ENCODE peak calls at places on chromosomes 11 and 22, in four cellular contexts. O is A549, T is SK-N-SH, N is HCT116. B is an unnamed sample.

GRCh38 chr11:124740277-124740882 is 638 bp downstream of the NRGN start:
- DNase-seq in O (peak), T (peak), N (no peak), B (peak)

GRCh38 chr22:49787861-49788260 is 39.8 kb downstream of the BRD1 start:
- DNase-seq in O (no peak), T (no peak), N (no peak), B (no peak)

GRCh38 chr11:32704261-32704660 is 90.2 kb downstream of the CCDC73 start:
- DNase-seq in O (no peak), T (no peak), N (no peak), B (no peak)

GRCh38 chr11:97794876-97795275 is 1225.9 kb upstream of the CNTN5 start:
- DNase-seq in O (no peak), T (no peak), N (no peak), B (no peak)

GRCh38 chr11:112620621-112621394 is 340.4 kb upstream of the NCAM1 start:
- DNase-seq in O (no peak), T (no peak), N (peak), B (no peak)

GRCh38 chr11:44906641-44907040 is 44.0 kb downstream of the TP53I11 start:
- DNase-seq in O (no peak), T (no peak), N (no peak), B (no peak)

GRCh38 chr11:80023416-80023815 is 582.6 kb upstream of the TENM4 start:
- DNase-seq in O (no peak), T (no peak), N (no peak), B (no peak)

GRCh38 chr11:114762437-114762836 is 84.1 kb downstream of the NXPE2 start:
- DNase-seq in O (peak), T (peak), N (no peak), B (peak)

GRCh38 chr22:25383892-25384291 is 164.5 kb downstream of the CRYBB2 start:
- DNase-seq in O (no peak), T (no peak), N (no peak), B (no peak)

GRCh38 chr22:41613456-41613855 is 7.4 kb downstream of the DESI1 start:
- DNase-seq in O (no peak), T (no peak), N (no peak), B (no peak)

GRCh38 chr22:37384691-37385090 is 42.6 kb downstream of the ELFN2 start:
- DNase-seq in O (no peak), T (no peak), N (no peak), B (no peak)

GRCh38 chr22:47129902-47130301 is 367.5 kb downstream of the TBC1D22A start:
- DNase-seq in O (no peak), T (no peak), N (peak), B (no peak)

GRCh38 chr11:109208116-109208515 is 213.9 kb upstream of the C11orf87 start:
- DNase-seq in O (no peak), T (no peak), N (no peak), B (no peak)

GRCh38 chr11:43806976-43807375 is 73.7 kb upstream of the ALKBH3 start:
- DNase-seq in O (no peak), T (no peak), N (no peak), B (no peak)

GRCh38 chr22:42830161-42830560 is 26.9 kb downstream of the ARFGAP3 start:
- DNase-seq in O (no peak), T (no peak), N (no peak), B (no peak)

GRCh38 chr22:19648419-19648929 is 65.8 kb upstream of the SEPTIN5 start:
- DNase-seq in O (no peak), T (no peak), N (peak), B (no peak)

GRCh38 chr22:36921309-36922096 is 8.1 kb downstream of the CSF2RB start:
- DNase-seq in O (no peak), T (no peak), N (no peak), B (peak)

GRCh38 chr11:7020183-7020917 is at the start of the genes NLRP14 and ZNF214:
- DNase-seq in O (peak), T (peak), N (peak), B (no peak)

GRCh38 chr22:31488988-31489617 is 539 bp downstream of the EIF4ENIF1 start:
- DNase-seq in O (no peak), T (peak), N (no peak), B (no peak)

GRCh38 chr11:14537134-14537599 is 17.0 kb upstream of the PSMA1 start:
- DNase-seq in O (peak), T (peak), N (no peak), B (peak)

GRCh38 chr11:10514713-10515112 is 26.3 kb downstream of the RNF141 start:
- DNase-seq in O (no peak), T (no peak), N (no peak), B (no peak)

GRCh38 chr11:112881461-112881860 is 79.8 kb upstream of the NCAM1 start:
- DNase-seq in O (peak), T (peak), N (no peak), B (no peak)

DNA sequence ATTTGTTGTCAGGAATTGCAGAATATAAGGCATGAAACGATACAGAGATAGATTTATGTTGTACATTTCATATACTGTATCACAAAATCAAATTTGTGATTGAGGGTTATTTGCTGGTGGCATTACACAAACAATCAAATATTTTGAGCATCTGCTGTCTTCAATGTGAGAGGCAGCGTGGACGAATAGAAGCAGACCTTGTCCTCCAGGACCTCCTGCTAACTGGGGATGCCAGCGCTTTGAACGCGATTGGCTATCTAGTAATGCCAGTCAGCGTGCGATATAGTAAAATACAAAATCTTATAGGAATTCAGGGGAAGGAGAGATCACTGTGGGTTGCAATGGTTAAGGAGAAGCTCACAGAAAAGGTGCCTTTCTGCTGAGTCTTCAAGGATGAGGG is 631 bp upstream of the SNX19 start:
- DNase-seq in O (no peak), T (peak), N (no peak), B (no peak)
- H3K4me3 ChIP-seq in O (peak), T (peak), N (peak), B (peak)

GRCh38 chr11:25961539-25961938 is 370.4 kb upstream of the ANO3 start:
- DNase-seq in O (no peak), T (no peak), N (no peak), B (no peak)
- TF ChIP-seq CTCF in O (no peak), T (peak), N (no peak), B (no peak)

GRCh38 chr11:2302280-2302843 is 549 bp downstream of the TSPAN32 start:
- DNase-seq in O (no peak), T (peak), N (no peak), B (peak)
- TF ChIP-seq REST in O (no peak), T (no peak), N (no peak), B (peak)

GRCh38 chr11:64875369-64876225 is 2.8 kb downstream of the EHD1 start:
- DNase-seq in O (no peak), T (no peak), N (no peak), B (peak)

GRCh38 chr11:64876835-64877341 is 1.5 kb downstream of the EHD1 start:
- DNase-seq in O (no peak), T (no peak), N (no peak), B (no peak)

GRCh38 chr11:64877390-64878222 is 815 bp downstream of the EHD1 start:
- DNase-seq in O (no peak), T (peak), N (no peak), B (peak)

GRCh38 chr11:64874841-64875240 is 3.6 kb downstream of the EHD1 start:
- DNase-seq in O (no peak), T (no peak), N (no peak), B (no peak)

DNA sequence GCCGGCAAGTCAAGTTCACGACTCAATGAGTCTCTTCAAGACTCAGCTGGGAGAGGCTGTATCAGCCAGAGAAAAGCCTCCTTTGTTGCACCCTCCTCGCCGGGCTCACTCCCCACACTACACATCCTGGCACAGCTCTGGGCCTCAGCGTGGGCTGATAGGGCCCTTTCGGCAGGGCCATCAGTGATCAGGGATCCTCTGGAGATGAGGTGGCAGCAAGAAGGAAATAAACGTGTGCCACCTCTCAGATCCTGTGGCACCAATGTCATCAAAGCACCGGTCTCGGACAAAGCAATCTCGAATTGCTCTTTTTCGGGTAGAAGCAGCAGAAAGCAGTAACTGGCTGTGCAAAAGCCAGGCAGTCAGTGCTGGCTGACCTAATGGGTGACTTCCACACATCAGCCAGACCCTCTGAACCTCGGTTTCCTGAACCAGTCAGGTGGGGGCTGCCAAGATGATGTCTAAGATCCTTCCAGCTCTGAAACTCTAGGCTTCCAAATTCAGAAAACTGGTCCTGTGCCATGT is 2.1 kb downstream of the EHD1 start:
- DNase-seq in O (no peak), T (no peak), N (no peak), B (no peak)
- H3K4me3 ChIP-seq in O (peak), T (peak), N (peak), B (peak)

DNA sequence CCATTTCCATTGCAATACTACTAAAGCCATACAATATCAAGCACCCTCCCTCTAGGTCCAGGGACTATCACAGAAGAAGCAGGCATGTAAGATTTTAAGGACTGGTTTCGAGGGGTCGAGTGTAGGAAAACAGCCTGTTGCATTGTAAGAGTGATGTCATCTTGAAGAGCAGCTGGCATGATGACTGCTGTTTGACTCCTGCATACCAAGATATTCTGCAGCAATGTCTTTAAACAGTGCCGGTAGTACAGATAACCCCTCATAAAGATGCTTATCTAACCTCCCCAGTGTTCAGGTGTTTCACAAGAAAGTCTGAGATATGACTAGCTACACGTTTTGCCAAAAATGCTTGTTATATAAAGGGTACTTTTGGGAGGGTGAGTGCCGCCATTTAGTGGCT is 11.9 kb downstream of the FAM111A start:
- DNase-seq in O (no peak), T (no peak), N (no peak), B (no peak)
- TF ChIP-seq CTCF in O (no peak), T (no peak), N (no peak), B (no peak)

B was measured in HL-60.